ENCODE peak calls at places on chromosome 13, in eight cellular contexts. One of them, this sample, is unnamed.

GRCh38 chr13:107867701-107868661 is 347.4 kb downstream of the LIG4 start:
- DNase-seq in ovary: no peak
- DNase-seq in gastrocnemius medialis: no peak
- DNase-seq in astrocyte of the cerebellum: no peak
- DNase-seq in spleen: no peak
- DNase-seq in mucosa of descending colon: no peak
- DNase-seq in PC-9: peak
- DNase-seq in lung: no peak
- DNase-seq in this sample: no peak

GRCh38 chr13:26442541-26442940 is 114.9 kb upstream of the WASF3 start:
- DNase-seq in ovary: no peak
- DNase-seq in gastrocnemius medialis: no peak
- DNase-seq in astrocyte of the cerebellum: no peak
- DNase-seq in spleen: no peak
- DNase-seq in mucosa of descending colon: no peak
- DNase-seq in PC-9: no peak
- DNase-seq in lung: no peak
- DNase-seq in this sample: peak

GRCh38 chr13:53341144-53341510 is 312.5 kb downstream of the OLFM4 start:
- DNase-seq in ovary: no peak
- DNase-seq in gastrocnemius medialis: no peak
- DNase-seq in astrocyte of the cerebellum: no peak
- DNase-seq in spleen: no peak
- DNase-seq in mucosa of descending colon: no peak
- DNase-seq in PC-9: no peak
- DNase-seq in lung: no peak
- DNase-seq in this sample: no peak

GRCh38 chr13:64239372-64239771 is 2823.7 kb upstream of the PCDH20 start:
- DNase-seq in ovary: no peak
- DNase-seq in gastrocnemius medialis: no peak
- DNase-seq in astrocyte of the cerebellum: peak
- DNase-seq in spleen: no peak
- DNase-seq in mucosa of descending colon: no peak
- DNase-seq in PC-9: no peak
- DNase-seq in lung: no peak
- DNase-seq in this sample: peak

GRCh38 chr13:28558126-28558525 is 63.2 kb upstream of the FLT1 start:
- DNase-seq in ovary: no peak
- DNase-seq in gastrocnemius medialis: no peak
- DNase-seq in astrocyte of the cerebellum: peak
- DNase-seq in spleen: no peak
- DNase-seq in mucosa of descending colon: no peak
- DNase-seq in PC-9: no peak
- DNase-seq in lung: no peak
- DNase-seq in this sample: peak

GRCh38 chr13:107133950-107134349 is 566.0 kb upstream of the ARGLU1 start:
- DNase-seq in ovary: no peak
- DNase-seq in gastrocnemius medialis: no peak
- DNase-seq in astrocyte of the cerebellum: no peak
- DNase-seq in spleen: no peak
- DNase-seq in mucosa of descending colon: no peak
- DNase-seq in PC-9: no peak
- DNase-seq in lung: no peak
- DNase-seq in this sample: no peak

GRCh38 chr13:23707674-23708073 is 137.5 kb downstream of the TNFRSF19 start:
- DNase-seq in ovary: no peak
- DNase-seq in gastrocnemius medialis: no peak
- DNase-seq in astrocyte of the cerebellum: no peak
- DNase-seq in spleen: no peak
- DNase-seq in mucosa of descending colon: no peak
- DNase-seq in PC-9: no peak
- DNase-seq in lung: no peak
- DNase-seq in this sample: peak

GRCh38 chr13:28136916-28137315 is 1.4 kb upstream of the PAN3 start:
- DNase-seq in ovary: no peak
- DNase-seq in gastrocnemius medialis: no peak
- DNase-seq in astrocyte of the cerebellum: no peak
- DNase-seq in spleen: no peak
- DNase-seq in mucosa of descending colon: no peak
- DNase-seq in PC-9: no peak
- DNase-seq in lung: no peak
- DNase-seq in this sample: no peak

GRCh38 chr13:91805605-91806004 is 407.2 kb downstream of the GPC5 start:
- DNase-seq in ovary: no peak
- DNase-seq in gastrocnemius medialis: no peak
- DNase-seq in astrocyte of the cerebellum: no peak
- DNase-seq in spleen: no peak
- DNase-seq in mucosa of descending colon: no peak
- DNase-seq in PC-9: no peak
- DNase-seq in lung: no peak
- DNase-seq in this sample: no peak

GRCh38 chr13:106139407-106139806 is 396.1 kb downstream of the EFNB2 start:
- DNase-seq in ovary: no peak
- DNase-seq in gastrocnemius medialis: no peak
- DNase-seq in astrocyte of the cerebellum: no peak
- DNase-seq in spleen: no peak
- DNase-seq in mucosa of descending colon: no peak
- DNase-seq in PC-9: no peak
- DNase-seq in lung: no peak
- DNase-seq in this sample: no peak

GRCh38 chr13:62119739-62120700 is 704.4 kb upstream of the PCDH20 start:
- DNase-seq in ovary: no peak
- DNase-seq in gastrocnemius medialis: no peak
- DNase-seq in astrocyte of the cerebellum: peak
- DNase-seq in spleen: no peak
- DNase-seq in mucosa of descending colon: no peak
- DNase-seq in PC-9: no peak
- DNase-seq in lung: no peak
- DNase-seq in this sample: no peak

GRCh38 chr13:95002968-95003813 is 290.8 kb upstream of the SOX21 start:
- DNase-seq in ovary: no peak
- DNase-seq in gastrocnemius medialis: no peak
- DNase-seq in astrocyte of the cerebellum: no peak
- DNase-seq in spleen: no peak
- DNase-seq in mucosa of descending colon: no peak
- DNase-seq in PC-9: no peak
- DNase-seq in lung: peak
- DNase-seq in this sample: no peak

GRCh38 chr13:39603424-39603947 is 493 bp upstream of the LHFPL6 start:
- DNase-seq in ovary: peak
- DNase-seq in gastrocnemius medialis: no peak
- DNase-seq in astrocyte of the cerebellum: no peak
- DNase-seq in spleen: no peak
- DNase-seq in mucosa of descending colon: no peak
- DNase-seq in PC-9: no peak
- DNase-seq in lung: peak
- DNase-seq in this sample: peak

GRCh38 chr13:74280795-74281490 is 146.7 kb upstream of the KLF12 start:
- DNase-seq in ovary: no peak
- DNase-seq in gastrocnemius medialis: no peak
- DNase-seq in astrocyte of the cerebellum: no peak
- DNase-seq in spleen: no peak
- DNase-seq in mucosa of descending colon: no peak
- DNase-seq in PC-9: no peak
- DNase-seq in lung: no peak
- DNase-seq in this sample: no peak

GRCh38 chr13:41500501-41500900 is 43.2 kb downstream of the RGCC start:
- DNase-seq in ovary: no peak
- DNase-seq in gastrocnemius medialis: no peak
- DNase-seq in astrocyte of the cerebellum: no peak
- DNase-seq in spleen: no peak
- DNase-seq in mucosa of descending colon: peak
- DNase-seq in PC-9: no peak
- DNase-seq in lung: no peak
- DNase-seq in this sample: peak

GRCh38 chr13:20381401-20381800 is 144.3 kb downstream of the CRYL1 start:
- DNase-seq in ovary: no peak
- DNase-seq in gastrocnemius medialis: no peak
- DNase-seq in astrocyte of the cerebellum: no peak
- DNase-seq in spleen: no peak
- DNase-seq in mucosa of descending colon: no peak
- DNase-seq in PC-9: no peak
- DNase-seq in lung: no peak
- DNase-seq in this sample: no peak
- H3K4me3 ChIP-seq in ovary: no peak
- H3K4me3 ChIP-seq in gastrocnemius medialis: no peak
- H3K4me3 ChIP-seq in astrocyte of the cerebellum: no peak
- H3K4me3 ChIP-seq in spleen: no peak
- H3K4me3 ChIP-seq in mucosa of descending colon: no peak
- H3K4me3 ChIP-seq in PC-9: no peak
- H3K4me3 ChIP-seq in lung: no peak
- H3K4me3 ChIP-seq in this sample: no peak

GRCh38 chr13:80462037-80462436 is 121.1 kb upstream of the SPRY2 start:
- DNase-seq in ovary: no peak
- DNase-seq in gastrocnemius medialis: no peak
- DNase-seq in astrocyte of the cerebellum: no peak
- DNase-seq in spleen: no peak
- DNase-seq in mucosa of descending colon: no peak
- DNase-seq in PC-9: no peak
- DNase-seq in lung: no peak
- DNase-seq in this sample: no peak
- TF ChIP-seq CTCF in ovary: no peak
- TF ChIP-seq CTCF in gastrocnemius medialis: no peak
- TF ChIP-seq CTCF in astrocyte of the cerebellum: no peak
- TF ChIP-seq CTCF in spleen: no peak
- TF ChIP-seq CTCF in mucosa of descending colon: no peak
- TF ChIP-seq CTCF in PC-9: no peak
- TF ChIP-seq CTCF in lung: no peak
- TF ChIP-seq CTCF in this sample: no peak

GRCh38 chr13:100514788-100515409 is 73.7 kb downstream of the GGACT start:
- DNase-seq in ovary: peak
- DNase-seq in gastrocnemius medialis: peak
- DNase-seq in astrocyte of the cerebellum: peak
- DNase-seq in spleen: peak
- DNase-seq in mucosa of descending colon: peak
- DNase-seq in PC-9: peak
- DNase-seq in lung: peak
- DNase-seq in this sample: peak
- H3K4me3 ChIP-seq in ovary: no peak
- H3K4me3 ChIP-seq in gastrocnemius medialis: no peak
- H3K4me3 ChIP-seq in astrocyte of the cerebellum: no peak
- H3K4me3 ChIP-seq in spleen: no peak
- H3K4me3 ChIP-seq in mucosa of descending colon: no peak
- H3K4me3 ChIP-seq in PC-9: no peak
- H3K4me3 ChIP-seq in lung: no peak
- H3K4me3 ChIP-seq in this sample: no peak

GRCh38 chr13:48475230-48475629 is 57.6 kb downstream of the RCBTB2 start:
- DNase-seq in ovary: no peak
- DNase-seq in gastrocnemius medialis: no peak
- DNase-seq in astrocyte of the cerebellum: no peak
- DNase-seq in spleen: no peak
- DNase-seq in mucosa of descending colon: no peak
- DNase-seq in PC-9: no peak
- DNase-seq in lung: no peak
- DNase-seq in this sample: no peak
- TF ChIP-seq CTCF in ovary: no peak
- TF ChIP-seq CTCF in gastrocnemius medialis: no peak
- TF ChIP-seq CTCF in astrocyte of the cerebellum: no peak
- TF ChIP-seq CTCF in spleen: no peak
- TF ChIP-seq CTCF in mucosa of descending colon: no peak
- TF ChIP-seq CTCF in PC-9: no peak
- TF ChIP-seq CTCF in lung: no peak
- TF ChIP-seq CTCF in this sample: no peak

GRCh38 chr13:50375792-50376191 is 360.5 kb downstream of the KCNRG start:
- DNase-seq in ovary: no peak
- DNase-seq in gastrocnemius medialis: no peak
- DNase-seq in astrocyte of the cerebellum: no peak
- DNase-seq in spleen: no peak
- DNase-seq in mucosa of descending colon: no peak
- DNase-seq in PC-9: no peak
- DNase-seq in lung: no peak
- DNase-seq in this sample: peak
- H3K4me3 ChIP-seq in ovary: no peak
- H3K4me3 ChIP-seq in gastrocnemius medialis: no peak
- H3K4me3 ChIP-seq in astrocyte of the cerebellum: no peak
- H3K4me3 ChIP-seq in spleen: no peak
- H3K4me3 ChIP-seq in mucosa of descending colon: no peak
- H3K4me3 ChIP-seq in PC-9: no peak
- H3K4me3 ChIP-seq in lung: no peak
- H3K4me3 ChIP-seq in this sample: peak

This sample was measured in AG10803.